ENCODE peak calls at places on chromosomes 1 and 21, in ten cellular contexts. W is esophagus muscularis mucosa, Z is GM12878, I is transverse colon, Y is sigmoid colon, C is A549, E is HepG2, L is SK-N-SH, Q is ovary, H is stomach. X is an unnamed sample.
A peak's percentile ranks its signal among the peaks of the same experiment; 100 is the strongest.

GRCh38 chr1:229025576-229025975 is 245.3 kb upstream of the RAB4A start:
- DNase-seq in W (no peak), Z (no peak), I (no peak), Y (no peak), C (no peak), E (no peak), L (no peak), Q (no peak), H (no peak), X (no peak)

GRCh38 chr1:98278055-98278454 is 357.2 kb upstream of the DPYD start:
- DNase-seq in W (no peak), Z (no peak), I (no peak), Y (no peak), C (peak; percentile 80), E (no peak), L (no peak), Q (no peak), H (no peak), X (no peak)

GRCh38 chr21:42685036-42685435 is 31.6 kb downstream of the PDE9A start:
- DNase-seq in W (no peak), Z (no peak), I (no peak), Y (no peak), C (no peak), E (no peak), L (no peak), Q (no peak), H (no peak), X (no peak)

GRCh38 chr1:150268342-150268705 is 492 bp downstream of the APH1A start:
- DNase-seq in W (no peak), Z (no peak), I (peak; percentile 55), Y (peak; percentile 75), C (peak; percentile 33), E (no peak), L (peak; percentile 43), Q (peak; percentile 52), H (peak; percentile 40), X (no peak)

GRCh38 chr1:61887076-61887867 is 145.0 kb downstream of the PATJ start:
- DNase-seq in W (no peak), Z (no peak), I (no peak), Y (no peak), C (peak; percentile 2), E (no peak), L (no peak), Q (no peak), H (no peak), X (peak; percentile 6)

GRCh38 chr1:212606042-212606733 is 2.4 kb upstream of the ATF3 start:
- DNase-seq in W (no peak), Z (no peak), I (no peak), Y (no peak), C (no peak), E (no peak), L (no peak), Q (no peak), H (no peak), X (no peak)

GRCh38 chr1:9785406-9785805 is 38.4 kb downstream of the CLSTN1 start:
- DNase-seq in W (no peak), Z (no peak), I (no peak), Y (no peak), C (no peak), E (no peak), L (no peak), Q (no peak), H (no peak), X (no peak)

GRCh38 chr1:172870901-172871606 is 179.7 kb downstream of the TNFSF18 start:
- DNase-seq in W (no peak), Z (no peak), I (no peak), Y (no peak), C (peak; percentile 41), E (no peak), L (no peak), Q (no peak), H (no peak), X (no peak)

GRCh38 chr1:103218821-103219220 is 110.5 kb upstream of the COL11A1 start:
- DNase-seq in W (no peak), Z (no peak), I (no peak), Y (no peak), C (no peak), E (no peak), L (no peak), Q (no peak), H (no peak), X (no peak)

GRCh38 chr1:27968692-27969091 is 8.9 kb downstream of the XKR8 start:
- DNase-seq in W (no peak), Z (no peak), I (no peak), Y (no peak), C (peak; percentile 41), E (no peak), L (no peak), Q (no peak), H (no peak), X (no peak)

GRCh38 chr1:175864183-175864582 is 120.8 kb upstream of the TNR start:
- DNase-seq in W (no peak), Z (no peak), I (no peak), Y (no peak), C (no peak), E (no peak), L (no peak), Q (no peak), H (no peak), X (no peak)

GRCh38 chr1:157695417-157695816 is 5.2 kb downstream of the FCRL3 start:
- DNase-seq in W (no peak), Z (no peak), I (no peak), Y (no peak), C (no peak), E (no peak), L (no peak), Q (no peak), H (no peak), X (no peak)

GRCh38 chr1:157696966-157697628 is 3.5 kb downstream of the FCRL3 start:
- DNase-seq in W (no peak), Z (no peak), I (no peak), Y (no peak), C (no peak), E (no peak), L (no peak), Q (no peak), H (no peak), X (no peak)

DNA sequence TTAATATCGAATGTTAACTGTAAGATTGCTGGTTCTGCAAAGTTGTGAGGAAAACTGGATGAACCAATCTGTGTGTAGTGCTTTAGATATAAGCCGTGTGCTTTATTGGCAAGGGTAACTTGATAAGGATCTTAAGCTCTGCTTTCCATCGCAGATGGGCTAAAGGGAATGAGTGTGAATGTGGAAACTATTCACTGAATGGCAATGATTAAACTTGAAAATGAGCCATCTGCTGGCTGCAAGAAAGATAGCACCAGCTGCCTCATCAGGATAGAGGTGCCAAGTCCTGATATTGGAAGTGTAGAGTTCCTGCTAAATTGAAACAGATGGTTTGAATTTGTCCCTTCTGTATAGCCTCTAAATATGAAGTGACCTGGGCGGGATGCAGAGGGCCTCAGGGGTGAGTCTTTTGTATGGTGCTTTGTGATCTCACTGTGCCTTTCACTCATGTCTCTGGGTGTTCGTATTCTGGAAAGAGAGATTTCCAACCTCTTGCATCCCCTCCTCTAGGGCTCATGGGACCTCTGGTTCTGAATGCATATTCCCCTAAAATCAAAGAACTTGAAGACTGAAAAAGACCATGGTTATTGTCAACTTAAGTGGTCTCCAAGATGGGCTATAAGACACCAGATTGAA is 9.2 kb downstream of the FCRL3 start:
- DNase-seq in W (no peak), Z (no peak), I (no peak), Y (no peak), C (peak; percentile 38), E (peak; percentile 7), L (peak; percentile 42), Q (no peak), H (no peak), X (no peak)
- TF ChIP-seq EP300 in W (no peak), Z (no peak), I (no peak), Y (no peak), C (no peak), E (no peak), L (no peak), Q (no peak), H (no peak), X (no peak)

DNA sequence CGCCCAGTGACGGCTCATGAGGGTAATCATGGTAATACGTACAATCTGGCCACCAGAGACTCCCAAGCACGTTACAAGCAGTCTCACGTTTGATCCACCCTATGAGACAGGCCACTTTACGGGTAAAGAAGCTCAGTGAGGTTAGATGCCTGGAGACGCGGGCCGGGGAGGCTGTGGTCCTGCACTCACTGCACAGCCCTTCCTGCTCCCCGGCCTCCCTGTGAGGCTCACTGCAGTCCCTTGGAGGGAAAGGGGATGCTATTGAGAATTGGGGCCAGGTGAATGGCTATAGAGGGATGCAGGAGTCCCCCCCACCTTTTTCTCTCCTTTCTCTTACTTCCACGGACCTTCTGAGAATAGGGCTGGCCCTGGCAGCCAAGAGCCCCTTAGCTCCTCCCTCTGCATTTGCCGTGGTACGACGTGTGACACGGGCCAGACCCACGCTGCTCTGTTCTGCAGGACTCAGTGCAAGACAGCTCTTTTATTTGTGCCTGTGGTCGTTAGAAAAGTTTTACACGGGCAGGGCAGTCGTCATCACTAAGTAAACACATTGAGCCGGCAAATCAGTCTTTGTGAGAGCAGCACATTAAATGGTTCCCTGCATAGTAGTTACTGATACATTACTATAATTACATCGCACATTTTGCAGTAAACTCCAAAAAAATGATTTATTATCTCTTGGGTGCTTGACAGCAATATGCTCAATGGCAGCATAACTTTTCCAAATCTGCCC is 18.8 kb downstream of the KIF26B start:
- DNase-seq in W (no peak), Z (no peak), I (peak; percentile 18), Y (peak; percentile 71), C (no peak), E (no peak), L (no peak), Q (no peak), H (no peak), X (no peak)
- H3K27ac ChIP-seq in W (no peak overlapping the region), Z (no peak overlapping the region), I (no peak overlapping the region), Y (no peak overlapping the region), C (no peak overlapping the region), E (no peak overlapping the region), L (no peak overlapping the region), Q (no peak overlapping the region), H (no peak overlapping the region), X (no peak overlapping the region)

GRCh38 chr1:48688102-48688760 is 88.5 kb downstream of the BEND5 start:
- DNase-seq in W (no peak), Z (no peak), I (no peak), Y (no peak), C (peak; percentile 15), E (no peak), L (peak; percentile 36), Q (no peak), H (no peak), X (no peak)
- TF ChIP-seq CTCF in W (no peak), Z (peak; percentile 41), I (peak; percentile 8), Y (no peak), C (no peak), E (no peak), L (peak; percentile 53), Q (no peak), H (no peak), X (no peak)

DNA sequence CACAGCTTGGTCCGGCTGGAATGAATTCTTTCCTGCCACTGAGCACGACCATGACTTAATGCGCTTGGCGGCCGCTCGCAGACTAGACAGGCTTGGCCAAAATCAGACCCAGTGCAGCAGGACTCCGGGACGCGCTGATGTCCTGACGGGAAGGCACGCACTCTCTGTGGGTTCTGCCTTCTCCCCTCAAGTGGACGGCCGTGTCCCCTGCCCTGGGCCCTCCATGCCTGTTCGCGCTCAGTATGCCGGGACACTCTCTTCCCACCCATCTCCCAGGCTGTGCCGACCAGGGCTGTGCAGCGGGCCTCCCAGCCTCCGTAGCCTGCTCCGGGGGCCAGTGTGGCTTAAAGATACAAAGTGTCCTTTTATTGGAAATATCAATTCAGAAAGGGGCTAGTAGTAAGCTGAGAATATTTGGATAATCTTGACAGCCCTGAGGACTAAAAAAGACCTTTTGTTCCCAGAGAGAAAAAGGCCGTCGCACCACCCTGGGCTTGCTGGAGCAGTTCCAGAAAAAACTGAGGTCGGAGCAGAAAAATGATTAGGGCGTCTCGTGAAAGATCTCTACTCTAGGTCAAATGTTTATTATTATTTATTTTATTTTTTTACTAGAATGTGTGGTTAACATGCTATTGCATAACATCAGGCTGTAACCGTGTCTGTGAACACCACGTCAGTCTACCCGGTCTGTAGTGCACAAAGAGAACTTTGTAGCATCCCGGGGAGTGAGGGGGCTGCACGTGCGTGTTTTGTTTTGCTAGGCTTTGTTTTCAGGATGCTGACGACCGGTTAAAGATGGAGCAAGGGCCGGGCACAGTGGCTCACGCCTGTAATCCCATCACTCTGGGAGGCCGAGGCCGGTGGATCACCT is 88.0 kb upstream of the ARHGEF16 start:
- DNase-seq in W (no peak), Z (no peak), I (no peak), Y (no peak), C (no peak), E (peak; percentile 16), L (no peak), Q (no peak), H (no peak), X (no peak)
- TF ChIP-seq EP300 in W (no peak), Z (no peak), I (no peak), Y (no peak), C (no peak), E (no peak), L (no peak), Q (no peak), H (no peak), X (no peak)

X was measured in tibial nerve.